ENCODE peak calls at places on chromosomes 4 and X, in five cellular contexts. One of them, this sample, is unnamed.

GRCh38 chr4:173538148-173538902 is 8.3 kb upstream of the HAND2 start:
- DNase-seq in RPMI7951: no peak
- DNase-seq in keratinocyte: no peak
- DNase-seq in ovary: peak; percentile 29
- DNase-seq in foreskin fibroblast: no peak
- DNase-seq in this sample: no peak

GRCh38 chrX:10579018-10579752 is 41.2 kb downstream of the MID1 start:
- DNase-seq in ovary: no peak
- DNase-seq in foreskin fibroblast: peak; percentile 54
- DNase-seq in keratinocyte: no peak
- DNase-seq in RPMI7951: peak; percentile 52
- DNase-seq in this sample: no peak

GRCh38 chr4:175947117-175947722 is 118.4 kb upstream of the WDR17 start:
- DNase-seq in RPMI7951: peak; percentile 15
- DNase-seq in ovary: no peak
- DNase-seq in keratinocyte: no peak
- DNase-seq in foreskin fibroblast: peak; percentile 18
- DNase-seq in this sample: peak; percentile 3

GRCh38 chr4:165839615-165840333 is 33.3 kb upstream of the TLL1 start:
- DNase-seq in foreskin fibroblast: no peak
- DNase-seq in ovary: no peak
- DNase-seq in RPMI7951: no peak
- DNase-seq in keratinocyte: no peak
- DNase-seq in this sample: no peak

GRCh38 chr4:124432500-124432899 is 280.0 kb downstream of the ANKRD50 start:
- DNase-seq in ovary: no peak
- DNase-seq in keratinocyte: no peak
- DNase-seq in foreskin fibroblast: no peak
- DNase-seq in RPMI7951: no peak
- DNase-seq in this sample: no peak

GRCh38 chr4:188042191-188042590 is 46.6 kb downstream of the ZFP42 start:
- DNase-seq in RPMI7951: no peak
- DNase-seq in keratinocyte: no peak
- DNase-seq in ovary: no peak
- DNase-seq in foreskin fibroblast: no peak
- DNase-seq in this sample: no peak

GRCh38 chr4:169015237-169015636 is 5.2 kb upstream of the CBR4 start:
- DNase-seq in ovary: no peak
- DNase-seq in foreskin fibroblast: no peak
- DNase-seq in keratinocyte: no peak
- DNase-seq in RPMI7951: no peak
- DNase-seq in this sample: no peak

GRCh38 chr4:56050584-56050983 is 101.8 kb downstream of the CEP135 start:
- DNase-seq in foreskin fibroblast: no peak
- DNase-seq in ovary: no peak
- DNase-seq in RPMI7951: no peak
- DNase-seq in keratinocyte: no peak
- DNase-seq in this sample: no peak

GRCh38 chr4:155828628-155829027 is 37.4 kb downstream of the ASIC5 start:
- DNase-seq in ovary: no peak
- DNase-seq in foreskin fibroblast: no peak
- DNase-seq in keratinocyte: no peak
- DNase-seq in RPMI7951: peak; percentile 13
- DNase-seq in this sample: peak; percentile 23

GRCh38 chr4:13920111-13920875 is 292.8 kb upstream of the BOD1L1 start:
- DNase-seq in ovary: no peak
- DNase-seq in keratinocyte: peak; percentile 95
- DNase-seq in foreskin fibroblast: no peak
- DNase-seq in RPMI7951: no peak
- DNase-seq in this sample: peak; percentile 32

GRCh38 chrX:125628435-125628834 is 308.8 kb downstream of the TEX13C start:
- DNase-seq in foreskin fibroblast: no peak
- DNase-seq in ovary: no peak
- DNase-seq in keratinocyte: no peak
- DNase-seq in RPMI7951: no peak
- DNase-seq in this sample: no peak

GRCh38 chr4:171794528-171794927 is 18.7 kb upstream of the GALNTL6 start:
- DNase-seq in keratinocyte: no peak
- DNase-seq in ovary: no peak
- DNase-seq in RPMI7951: no peak
- DNase-seq in foreskin fibroblast: no peak
- DNase-seq in this sample: no peak

GRCh38 chr4:104488151-104488550 is 6.5 kb downstream of the CXXC4 start:
- DNase-seq in RPMI7951: no peak
- DNase-seq in foreskin fibroblast: no peak
- DNase-seq in keratinocyte: no peak
- DNase-seq in ovary: no peak
- DNase-seq in this sample: no peak

GRCh38 chr4:82380831-82381230 is 7.0 kb upstream of the HNRNPD start:
- DNase-seq in keratinocyte: no peak
- DNase-seq in foreskin fibroblast: no peak
- DNase-seq in RPMI7951: no peak
- DNase-seq in ovary: no peak
- DNase-seq in this sample: no peak

GRCh38 chrX:2334237-2334636 is 166.5 kb downstream of the DHRSX start:
- DNase-seq in ovary: no peak
- DNase-seq in RPMI7951: no peak
- DNase-seq in keratinocyte: no peak
- DNase-seq in foreskin fibroblast: no peak
- DNase-seq in this sample: no peak

GRCh38 chrX:129360175-129360574 is 163.1 kb downstream of the SMARCA1 start:
- DNase-seq in keratinocyte: peak; percentile 11
- DNase-seq in RPMI7951: peak; percentile 29
- DNase-seq in ovary: no peak
- DNase-seq in foreskin fibroblast: peak; percentile 3
- DNase-seq in this sample: peak; percentile 10

GRCh38 chrX:9144643-9145290 is 110.8 kb upstream of the FAM9B start:
- DNase-seq in foreskin fibroblast: peak; percentile 53
- DNase-seq in ovary: no peak
- DNase-seq in RPMI7951: peak; percentile 72
- DNase-seq in keratinocyte: no peak
- DNase-seq in this sample: no peak

GRCh38 chr4:37431417-37431743 is 186.8 kb downstream of the NWD2 start:
- DNase-seq in keratinocyte: no peak
- DNase-seq in ovary: no peak
- DNase-seq in RPMI7951: no peak
- DNase-seq in foreskin fibroblast: no peak
- DNase-seq in this sample: no peak

GRCh38 chr4:164847967-164848649 is 28.9 kb upstream of the APELA start:
- DNase-seq in foreskin fibroblast: no peak
- DNase-seq in keratinocyte: no peak
- DNase-seq in RPMI7951: no peak
- DNase-seq in ovary: no peak
- DNase-seq in this sample: no peak

GRCh38 chrX:13518126-13518525 is 51.3 kb upstream of the EGFL6 start:
- DNase-seq in ovary: no peak
- DNase-seq in foreskin fibroblast: no peak
- DNase-seq in RPMI7951: no peak
- DNase-seq in keratinocyte: no peak
- DNase-seq in this sample: no peak

GRCh38 chrX:117969782-117970181 is 146.8 kb downstream of the KLHL13 start:
- DNase-seq in keratinocyte: no peak
- DNase-seq in foreskin fibroblast: no peak
- DNase-seq in RPMI7951: no peak
- DNase-seq in ovary: no peak
- DNase-seq in this sample: no peak

GRCh38 chr4:11428161-11428700 is 463 bp downstream of the HS3ST1 start:
- DNase-seq in foreskin fibroblast: no peak
- DNase-seq in keratinocyte: no peak
- DNase-seq in RPMI7951: no peak
- DNase-seq in ovary: peak; percentile 52
- DNase-seq in this sample: no peak

GRCh38 chr4:26412381-26413372 is 77.6 kb downstream of the CCKAR start:
- DNase-seq in foreskin fibroblast: no peak
- DNase-seq in ovary: peak; percentile 82
- DNase-seq in keratinocyte: no peak
- DNase-seq in RPMI7951: peak; percentile 33
- DNase-seq in this sample: no peak

GRCh38 chr4:108483077-108483476 is 137.3 kb upstream of the RPL34 start:
- DNase-seq in RPMI7951: peak; percentile 55
- DNase-seq in foreskin fibroblast: no peak
- DNase-seq in ovary: no peak
- DNase-seq in keratinocyte: no peak
- DNase-seq in this sample: no peak

GRCh38 chr4:102616661-102617060 is 115.5 kb downstream of the NFKB1 start:
- DNase-seq in RPMI7951: no peak
- DNase-seq in ovary: no peak
- DNase-seq in foreskin fibroblast: no peak
- DNase-seq in keratinocyte: no peak
- DNase-seq in this sample: no peak

This sample was measured in GM04504.